ENCODE peak calls at places on chromosomes 5 and 9, in six cellular contexts. One of them, this sample, is unnamed.

GRCh38 chr9:85483214-85483613 is 258.5 kb downstream of the AGTPBP1 start:
- DNase-seq in neural crest cell: no peak
- DNase-seq in tibial artery: no peak
- DNase-seq in foreskin fibroblast: no peak
- DNase-seq in RWPE2: no peak
- DNase-seq in adrenal gland: no peak
- DNase-seq in this sample: no peak

GRCh38 chr5:158995694-158996173 is 104.0 kb downstream of the EBF1 start:
- DNase-seq in neural crest cell: no peak
- DNase-seq in tibial artery: no peak
- DNase-seq in foreskin fibroblast: no peak
- DNase-seq in RWPE2: no peak
- DNase-seq in adrenal gland: no peak
- DNase-seq in this sample: no peak

GRCh38 chr9:110623462-110624025 is 44.0 kb upstream of the SVEP1 start:
- DNase-seq in neural crest cell: peak; percentile 58
- DNase-seq in tibial artery: peak; percentile 36
- DNase-seq in foreskin fibroblast: no peak
- DNase-seq in RWPE2: no peak
- DNase-seq in adrenal gland: peak; percentile 60
- DNase-seq in this sample: no peak

GRCh38 chr9:114830546-114830945 is 24.7 kb upstream of the TNFSF15 start:
- DNase-seq in neural crest cell: no peak
- DNase-seq in tibial artery: no peak
- DNase-seq in foreskin fibroblast: no peak
- DNase-seq in RWPE2: no peak
- DNase-seq in adrenal gland: no peak
- DNase-seq in this sample: no peak

GRCh38 chr5:159641371-159642039 is 274.8 kb upstream of the ADRA1B start:
- DNase-seq in neural crest cell: no peak
- DNase-seq in tibial artery: no peak
- DNase-seq in foreskin fibroblast: no peak
- DNase-seq in RWPE2: no peak
- DNase-seq in adrenal gland: no peak
- DNase-seq in this sample: no peak

GRCh38 chr5:3609120-3609681 is 13.6 kb downstream of the IRX1 start:
- DNase-seq in neural crest cell: no peak
- DNase-seq in tibial artery: no peak
- DNase-seq in foreskin fibroblast: no peak
- DNase-seq in RWPE2: no peak
- DNase-seq in adrenal gland: no peak
- DNase-seq in this sample: no peak

GRCh38 chr5:7017004-7017770 is 304.0 kb downstream of the TENT4A start:
- DNase-seq in neural crest cell: no peak
- DNase-seq in tibial artery: no peak
- DNase-seq in foreskin fibroblast: no peak
- DNase-seq in RWPE2: no peak
- DNase-seq in adrenal gland: no peak
- DNase-seq in this sample: no peak

GRCh38 chr5:103128202-103128601 is 8.1 kb downstream of the PPIP5K2 start:
- DNase-seq in neural crest cell: no peak
- DNase-seq in tibial artery: no peak
- DNase-seq in foreskin fibroblast: no peak
- DNase-seq in RWPE2: no peak
- DNase-seq in adrenal gland: no peak
- DNase-seq in this sample: no peak

GRCh38 chr9:116476935-116477381 is 210.1 kb upstream of the TRIM32 start:
- DNase-seq in neural crest cell: no peak
- DNase-seq in tibial artery: peak; percentile 44
- DNase-seq in foreskin fibroblast: no peak
- DNase-seq in RWPE2: no peak
- DNase-seq in adrenal gland: peak; percentile 27
- DNase-seq in this sample: peak; percentile 65

GRCh38 chr5:119347996-119348395 is 7.8 kb upstream of the TNFAIP8 start:
- DNase-seq in neural crest cell: no peak
- DNase-seq in tibial artery: no peak
- DNase-seq in foreskin fibroblast: peak; percentile 60
- DNase-seq in RWPE2: no peak
- DNase-seq in adrenal gland: no peak
- DNase-seq in this sample: no peak

GRCh38 chr5:122180146-122180712 is 50.9 kb downstream of the ZNF474 start:
- DNase-seq in neural crest cell: no peak
- DNase-seq in tibial artery: no peak
- DNase-seq in foreskin fibroblast: no peak
- DNase-seq in RWPE2: no peak
- DNase-seq in adrenal gland: no peak
- DNase-seq in this sample: no peak

GRCh38 chr9:128374221-128374675 is 3.1 kb downstream of the URM1 start:
- DNase-seq in neural crest cell: no peak
- DNase-seq in tibial artery: no peak
- DNase-seq in foreskin fibroblast: no peak
- DNase-seq in RWPE2: no peak
- DNase-seq in adrenal gland: no peak
- DNase-seq in this sample: no peak

GRCh38 chr5:88732181-88732633 is 150.8 kb downstream of the MEF2C start:
- DNase-seq in neural crest cell: no peak
- DNase-seq in tibial artery: peak; percentile 78
- DNase-seq in foreskin fibroblast: peak; percentile 24
- DNase-seq in RWPE2: no peak
- DNase-seq in adrenal gland: peak; percentile 83
- DNase-seq in this sample: peak; percentile 71

GRCh38 chr5:88724201-88724600 is 158.8 kb downstream of the MEF2C start:
- DNase-seq in neural crest cell: no peak
- DNase-seq in tibial artery: no peak
- DNase-seq in foreskin fibroblast: no peak
- DNase-seq in RWPE2: no peak
- DNase-seq in adrenal gland: no peak
- DNase-seq in this sample: no peak

GRCh38 chr5:88732862-88733261 is 150.1 kb downstream of the MEF2C start:
- DNase-seq in neural crest cell: no peak
- DNase-seq in tibial artery: no peak
- DNase-seq in foreskin fibroblast: no peak
- DNase-seq in RWPE2: no peak
- DNase-seq in adrenal gland: no peak
- DNase-seq in this sample: no peak

GRCh38 chr5:88729476-88730182 is 153.4 kb downstream of the MEF2C start:
- DNase-seq in neural crest cell: peak; percentile 63
- DNase-seq in tibial artery: peak; percentile 53
- DNase-seq in foreskin fibroblast: peak; percentile 62
- DNase-seq in RWPE2: no peak
- DNase-seq in adrenal gland: peak; percentile 81
- DNase-seq in this sample: no peak

GRCh38 chr5:88727705-88728313 is 155.2 kb downstream of the MEF2C start:
- DNase-seq in neural crest cell: no peak
- DNase-seq in tibial artery: no peak
- DNase-seq in foreskin fibroblast: no peak
- DNase-seq in RWPE2: no peak
- DNase-seq in adrenal gland: no peak
- DNase-seq in this sample: no peak
- TF ChIP-seq CTCF in neural crest cell: peak; percentile 87
- TF ChIP-seq CTCF in tibial artery: peak; percentile 59
- TF ChIP-seq CTCF in foreskin fibroblast: peak; percentile 25
- TF ChIP-seq CTCF in RWPE2: peak; percentile 91
- TF ChIP-seq CTCF in adrenal gland: peak; percentile 77
- TF ChIP-seq CTCF in this sample: peak; percentile 21

DNA sequence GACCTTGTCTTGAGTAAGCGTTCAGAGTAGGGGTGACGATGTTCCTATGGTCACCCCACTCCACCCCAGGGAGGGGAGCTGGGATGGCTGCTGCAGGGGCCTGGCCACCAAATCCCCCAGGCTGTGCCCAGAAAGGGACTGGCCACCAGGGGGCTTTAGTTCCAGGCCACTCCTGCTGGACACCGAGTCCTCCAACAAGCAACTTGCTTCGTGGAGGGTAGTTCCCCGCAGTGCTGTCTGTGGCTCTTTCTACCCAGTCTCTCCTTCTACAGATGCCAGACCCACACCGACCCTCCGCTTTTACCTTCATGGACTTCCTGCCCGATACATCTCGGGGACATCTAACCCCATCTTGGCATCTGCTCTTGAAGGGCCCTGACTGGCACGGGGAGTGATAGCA is 35.7 kb upstream of the GABRP start:
- DNase-seq in neural crest cell: peak; percentile 57
- DNase-seq in tibial artery: no peak
- DNase-seq in foreskin fibroblast: no peak
- DNase-seq in RWPE2: no peak
- DNase-seq in adrenal gland: no peak
- DNase-seq in this sample: no peak
- TF ChIP-seq CTCF in neural crest cell: peak; percentile 65
- TF ChIP-seq CTCF in tibial artery: no peak
- TF ChIP-seq CTCF in foreskin fibroblast: peak; percentile 48
- TF ChIP-seq CTCF in RWPE2: peak; percentile 35
- TF ChIP-seq CTCF in adrenal gland: peak; percentile 17
- TF ChIP-seq CTCF in this sample: peak; percentile 20

GRCh38 chr9:21967707-21968106 is 26.5 kb downstream of the CDKN2A start:
- DNase-seq in neural crest cell: no peak
- DNase-seq in tibial artery: no peak
- DNase-seq in foreskin fibroblast: no peak
- DNase-seq in RWPE2: no peak
- DNase-seq in adrenal gland: no peak
- DNase-seq in this sample: no peak

GRCh38 chr9:21966140-21966851 is 27.9 kb downstream of the CDKN2A start:
- DNase-seq in neural crest cell: no peak
- DNase-seq in tibial artery: no peak
- DNase-seq in foreskin fibroblast: no peak
- DNase-seq in RWPE2: no peak
- DNase-seq in adrenal gland: no peak
- DNase-seq in this sample: peak; percentile 57

GRCh38 chr9:21967169-21967568 is 27.0 kb downstream of the CDKN2A start:
- DNase-seq in neural crest cell: no peak
- DNase-seq in tibial artery: no peak
- DNase-seq in foreskin fibroblast: no peak
- DNase-seq in RWPE2: no peak
- DNase-seq in adrenal gland: no peak
- DNase-seq in this sample: peak; percentile 65

GRCh38 chr9:21964925-21965385 is 29.2 kb downstream of the CDKN2A start:
- DNase-seq in neural crest cell: no peak
- DNase-seq in tibial artery: no peak
- DNase-seq in foreskin fibroblast: no peak
- DNase-seq in RWPE2: no peak
- DNase-seq in adrenal gland: peak; percentile 69
- DNase-seq in this sample: peak; percentile 74

GRCh38 chr9:21965401-21965951 is 28.7 kb downstream of the CDKN2A start:
- DNase-seq in neural crest cell: peak; percentile 51
- DNase-seq in tibial artery: no peak
- DNase-seq in foreskin fibroblast: peak; percentile 79
- DNase-seq in RWPE2: no peak
- DNase-seq in adrenal gland: peak; percentile 72
- DNase-seq in this sample: peak; percentile 80
- TF ChIP-seq CTCF in neural crest cell: peak; percentile 61
- TF ChIP-seq CTCF in tibial artery: no peak
- TF ChIP-seq CTCF in foreskin fibroblast: peak; percentile 82
- TF ChIP-seq CTCF in RWPE2: no peak
- TF ChIP-seq CTCF in adrenal gland: peak; percentile 30
- TF ChIP-seq CTCF in this sample: no peak

DNA sequence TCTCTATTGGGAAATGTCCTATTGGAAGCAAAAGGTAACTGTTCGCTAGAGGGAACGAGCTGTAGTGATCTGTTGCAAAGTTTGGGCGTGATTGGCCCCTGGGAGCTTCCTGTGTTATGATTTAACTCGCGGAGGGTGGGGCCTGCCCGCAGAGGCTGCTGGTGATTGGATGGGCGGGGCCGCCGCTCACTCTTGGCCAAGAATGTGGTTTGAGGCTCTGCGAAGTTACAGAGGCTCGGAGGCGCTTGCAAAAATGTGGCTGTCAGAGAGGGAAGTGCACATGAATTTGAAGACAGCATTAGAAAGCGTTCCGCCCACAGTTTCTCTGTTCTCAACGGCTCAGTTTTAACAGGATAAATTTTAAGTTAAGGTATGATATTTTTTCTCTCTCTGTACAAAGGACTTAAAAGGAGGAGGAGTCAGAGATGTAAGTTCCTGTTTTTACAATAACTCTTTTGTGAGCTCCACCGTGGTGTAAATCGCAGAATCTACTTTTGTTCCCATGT is 46.9 kb downstream of the CNTRL start:
- DNase-seq in neural crest cell: peak; percentile 87
- DNase-seq in tibial artery: peak; percentile 99
- DNase-seq in foreskin fibroblast: peak; percentile 94
- DNase-seq in RWPE2: peak; percentile 97
- DNase-seq in adrenal gland: peak; percentile 99
- DNase-seq in this sample: peak; percentile 98
- TF ChIP-seq CTCF in neural crest cell: peak; percentile 39
- TF ChIP-seq CTCF in tibial artery: peak; percentile 48
- TF ChIP-seq CTCF in foreskin fibroblast: peak; percentile 10
- TF ChIP-seq CTCF in RWPE2: peak; percentile 34
- TF ChIP-seq CTCF in adrenal gland: peak; percentile 46
- TF ChIP-seq CTCF in this sample: peak; percentile 36

GRCh38 chr5:157339409-157339808 is 73.5 kb downstream of the CYFIP2 start:
- DNase-seq in neural crest cell: no peak
- DNase-seq in tibial artery: no peak
- DNase-seq in foreskin fibroblast: no peak
- DNase-seq in RWPE2: no peak
- DNase-seq in adrenal gland: no peak
- DNase-seq in this sample: no peak

GRCh38 chr5:157331807-157332206 is 65.9 kb downstream of the CYFIP2 start:
- DNase-seq in neural crest cell: no peak
- DNase-seq in tibial artery: no peak
- DNase-seq in foreskin fibroblast: no peak
- DNase-seq in RWPE2: no peak
- DNase-seq in adrenal gland: no peak
- DNase-seq in this sample: no peak

GRCh38 chr5:157336423-157336744 is 70.5 kb downstream of the CYFIP2 start:
- DNase-seq in neural crest cell: peak; percentile 34
- DNase-seq in tibial artery: no peak
- DNase-seq in foreskin fibroblast: no peak
- DNase-seq in RWPE2: no peak
- DNase-seq in adrenal gland: no peak
- DNase-seq in this sample: no peak

GRCh38 chr5:157335534-157336422 is 69.9 kb downstream of the CYFIP2 start:
- DNase-seq in neural crest cell: no peak
- DNase-seq in tibial artery: no peak
- DNase-seq in foreskin fibroblast: peak; percentile 74
- DNase-seq in RWPE2: no peak
- DNase-seq in adrenal gland: no peak
- DNase-seq in this sample: no peak
- TF ChIP-seq CTCF in neural crest cell: no peak
- TF ChIP-seq CTCF in tibial artery: no peak
- TF ChIP-seq CTCF in foreskin fibroblast: no peak
- TF ChIP-seq CTCF in RWPE2: no peak
- TF ChIP-seq CTCF in adrenal gland: no peak
- TF ChIP-seq CTCF in this sample: no peak

GRCh38 chr5:151900876-151901275 is 23.8 kb downstream of the GLRA1 start:
- DNase-seq in neural crest cell: no peak
- DNase-seq in tibial artery: no peak
- DNase-seq in foreskin fibroblast: no peak
- DNase-seq in RWPE2: no peak
- DNase-seq in adrenal gland: no peak
- DNase-seq in this sample: no peak
- TF ChIP-seq CTCF in neural crest cell: no peak
- TF ChIP-seq CTCF in tibial artery: no peak
- TF ChIP-seq CTCF in foreskin fibroblast: no peak
- TF ChIP-seq CTCF in RWPE2: no peak
- TF ChIP-seq CTCF in adrenal gland: no peak
- TF ChIP-seq CTCF in this sample: no peak

This sample was measured in kidney.